ENCODE peak calls at places on chromosomes 2 and 18, in five cellular contexts. One of them, this sample, is unnamed.

GRCh38 chr2:191401287-191401686 is 156.1 kb downstream of the MYO1B start:
- DNase-seq in heart left ventricle: no peak
- DNase-seq in K562: no peak
- DNase-seq in endothelial cell of umbilical vein: no peak
- DNase-seq in uterus: no peak
- DNase-seq in this sample: no peak

GRCh38 chr2:120548627-120549026 is 187.0 kb upstream of the GLI2 start:
- DNase-seq in heart left ventricle: peak; percentile 60
- DNase-seq in K562: no peak
- DNase-seq in endothelial cell of umbilical vein: no peak
- DNase-seq in uterus: no peak
- DNase-seq in this sample: no peak

GRCh38 chr2:64288932-64289655 is 144.9 kb upstream of the PELI1 start:
- DNase-seq in heart left ventricle: no peak
- DNase-seq in K562: no peak
- DNase-seq in endothelial cell of umbilical vein: no peak
- DNase-seq in uterus: no peak
- DNase-seq in this sample: no peak

GRCh38 chr2:240077442-240077841 is 24.1 kb upstream of the OR6B3 start:
- DNase-seq in heart left ventricle: no peak
- DNase-seq in K562: no peak
- DNase-seq in endothelial cell of umbilical vein: no peak
- DNase-seq in uterus: no peak
- DNase-seq in this sample: no peak

GRCh38 chr2:64844087-64844486 is 145.1 kb upstream of the SLC1A4 start:
- DNase-seq in heart left ventricle: no peak
- DNase-seq in K562: peak; percentile 21
- DNase-seq in endothelial cell of umbilical vein: no peak
- DNase-seq in uterus: no peak
- DNase-seq in this sample: no peak

GRCh38 chr2:131056204-131056975 is 36.9 kb downstream of the FAM168B start:
- DNase-seq in heart left ventricle: no peak
- DNase-seq in K562: no peak
- DNase-seq in endothelial cell of umbilical vein: no peak
- DNase-seq in uterus: no peak
- DNase-seq in this sample: no peak

GRCh38 chr2:179139506-179139905 is 89.6 kb upstream of the CCDC141 start:
- DNase-seq in heart left ventricle: no peak
- DNase-seq in K562: no peak
- DNase-seq in endothelial cell of umbilical vein: no peak
- DNase-seq in uterus: no peak
- DNase-seq in this sample: no peak

GRCh38 chr2:19899853-19900525 is 1.8 kb downstream of the TTC32 start:
- DNase-seq in heart left ventricle: no peak
- DNase-seq in K562: no peak
- DNase-seq in endothelial cell of umbilical vein: peak; percentile 49
- DNase-seq in uterus: no peak
- DNase-seq in this sample: no peak

GRCh38 chr2:27723372-27724144 is 48.0 kb upstream of the MRPL33 start:
- DNase-seq in heart left ventricle: peak; percentile 78
- DNase-seq in K562: peak; percentile 67
- DNase-seq in endothelial cell of umbilical vein: peak; percentile 68
- DNase-seq in uterus: peak; percentile 66
- DNase-seq in this sample: no peak

GRCh38 chr2:101829018-101829396 is 131.5 kb downstream of the MAP4K4 start:
- DNase-seq in heart left ventricle: no peak
- DNase-seq in K562: no peak
- DNase-seq in endothelial cell of umbilical vein: no peak
- DNase-seq in uterus: no peak
- DNase-seq in this sample: no peak

GRCh38 chr18:24249716-24250115 is 110.9 kb downstream of the CABYR start:
- DNase-seq in heart left ventricle: no peak
- DNase-seq in K562: no peak
- DNase-seq in endothelial cell of umbilical vein: no peak
- DNase-seq in uterus: no peak
- DNase-seq in this sample: no peak

GRCh38 chr18:48777026-48777736 is 173.6 kb downstream of the SMAD7 start:
- DNase-seq in heart left ventricle: peak; percentile 64
- DNase-seq in K562: peak; percentile 72
- DNase-seq in endothelial cell of umbilical vein: peak; percentile 46
- DNase-seq in uterus: peak; percentile 53
- DNase-seq in this sample: peak; percentile 70

GRCh38 chr2:213296270-213296669 is 12.0 kb downstream of the SPAG16 start:
- DNase-seq in heart left ventricle: no peak
- DNase-seq in K562: no peak
- DNase-seq in endothelial cell of umbilical vein: no peak
- DNase-seq in uterus: no peak
- DNase-seq in this sample: no peak

GRCh38 chr18:48851563-48851962 is 99.2 kb downstream of the SMAD7 start:
- DNase-seq in heart left ventricle: peak; percentile 82
- DNase-seq in K562: no peak
- DNase-seq in endothelial cell of umbilical vein: no peak
- DNase-seq in uterus: no peak
- DNase-seq in this sample: no peak

GRCh38 chr18:33116376-33116775 is 324.1 kb downstream of the CCDC178 start:
- DNase-seq in heart left ventricle: no peak
- DNase-seq in K562: no peak
- DNase-seq in endothelial cell of umbilical vein: peak; percentile 87
- DNase-seq in uterus: no peak
- DNase-seq in this sample: no peak

GRCh38 chr2:16090650-16091575 is 150.6 kb downstream of the MYCN start:
- DNase-seq in heart left ventricle: no peak
- DNase-seq in K562: no peak
- DNase-seq in endothelial cell of umbilical vein: no peak
- DNase-seq in uterus: no peak
- DNase-seq in this sample: no peak

GRCh38 chr2:190578158-190579057 is 43.9 kb upstream of the NEMP2 start:
- DNase-seq in heart left ventricle: peak; percentile 45
- DNase-seq in K562: peak; percentile 16
- DNase-seq in endothelial cell of umbilical vein: no peak
- DNase-seq in uterus: peak; percentile 21
- DNase-seq in this sample: no peak

DNA sequence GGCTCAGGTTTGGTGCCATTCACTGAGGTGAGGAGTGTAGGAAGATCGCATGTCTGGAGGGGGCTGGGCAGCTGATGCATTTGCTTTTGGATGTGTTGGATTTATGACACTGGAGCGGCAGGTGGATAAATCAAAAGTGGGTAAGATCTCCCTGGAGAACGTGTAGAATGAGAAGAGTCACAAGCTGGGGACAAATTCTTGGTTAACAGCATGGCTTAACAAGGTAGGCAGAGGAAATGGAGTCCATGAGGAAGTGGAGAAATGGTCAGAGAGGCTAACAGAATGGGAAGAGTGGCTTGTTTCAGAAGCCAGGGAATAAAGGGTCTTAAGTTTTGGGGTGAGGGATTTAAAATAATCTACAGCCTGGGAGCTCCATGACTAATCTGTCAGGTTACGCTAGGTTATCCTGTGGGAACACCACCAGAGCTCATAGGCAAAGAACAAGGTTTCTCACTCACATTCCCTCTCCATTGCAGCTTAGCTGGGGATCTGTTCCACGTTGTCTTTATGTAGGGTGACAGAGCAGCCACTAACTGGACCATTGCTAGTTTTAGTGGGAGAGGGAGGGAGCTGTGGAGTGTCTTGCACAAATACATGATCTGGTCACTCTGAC is 12.8 kb downstream of the TSN start:
- DNase-seq in heart left ventricle: no peak
- DNase-seq in K562: no peak
- DNase-seq in endothelial cell of umbilical vein: no peak
- DNase-seq in uterus: no peak
- DNase-seq in this sample: no peak
- TF ChIP-seq POLR2A in heart left ventricle: no peak
- TF ChIP-seq POLR2A in K562: peak; percentile 64
- TF ChIP-seq POLR2A in endothelial cell of umbilical vein: no peak
- TF ChIP-seq POLR2A in uterus: no peak
- TF ChIP-seq POLR2A in this sample: no peak

DNA sequence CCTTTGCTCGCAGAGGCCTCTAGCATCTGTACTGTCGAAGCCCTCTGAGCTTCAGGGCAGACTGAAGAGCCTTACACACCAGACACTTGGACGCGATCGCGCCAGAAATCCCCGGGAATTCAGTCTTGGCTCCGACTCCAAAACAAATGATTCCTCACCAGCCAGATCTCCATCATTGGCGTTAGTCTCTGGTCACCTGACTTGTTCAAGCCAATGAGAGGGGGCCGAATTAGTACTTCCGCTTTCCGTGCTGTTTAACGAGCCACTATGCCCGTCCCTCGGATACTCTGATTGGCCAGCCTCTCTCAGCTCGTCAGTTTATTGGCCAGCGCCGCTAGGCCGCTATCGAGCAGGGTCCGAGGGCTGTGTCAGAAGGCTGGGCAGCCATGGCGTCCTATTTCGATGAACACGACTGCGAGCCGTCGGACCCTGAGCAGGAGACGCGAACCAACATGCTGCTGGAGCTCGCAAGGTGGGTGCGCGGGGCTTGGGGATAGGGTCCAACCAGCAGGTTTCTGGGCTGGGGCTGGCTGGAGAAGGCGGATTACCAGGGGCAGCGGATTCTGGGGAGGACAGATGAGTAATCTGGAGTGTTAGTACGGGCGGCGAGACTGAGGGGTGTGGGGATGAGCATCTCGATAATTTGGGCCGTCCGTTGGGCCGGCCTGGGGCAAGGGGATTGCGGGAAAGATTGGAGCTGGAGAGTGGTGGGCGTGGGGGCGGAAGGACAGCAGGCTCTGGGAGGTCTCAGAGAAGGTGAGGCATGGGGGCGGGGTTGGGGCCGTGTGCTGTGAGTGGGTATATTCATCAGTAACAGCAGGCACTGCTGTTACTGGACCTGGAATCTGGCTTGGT is at the start of gene RNF181:
- DNase-seq in heart left ventricle: peak; percentile 97
- DNase-seq in K562: peak; percentile 94
- DNase-seq in endothelial cell of umbilical vein: peak; percentile 99
- DNase-seq in uterus: peak; percentile 94
- DNase-seq in this sample: peak; percentile 95
- TF ChIP-seq POLR2A in heart left ventricle: peak; percentile 88
- TF ChIP-seq POLR2A in K562: peak; percentile 93
- TF ChIP-seq POLR2A in endothelial cell of umbilical vein: peak; percentile 90
- TF ChIP-seq POLR2A in uterus: peak; percentile 69
- TF ChIP-seq POLR2A in this sample: peak; percentile 73

GRCh38 chr18:35074581-35074980 is 33.4 kb downstream of the MAPRE2 start:
- DNase-seq in heart left ventricle: no peak
- DNase-seq in K562: no peak
- DNase-seq in endothelial cell of umbilical vein: peak; percentile 19
- DNase-seq in uterus: no peak
- DNase-seq in this sample: no peak

GRCh38 chr18:35073186-35074105 is 32.2 kb downstream of the MAPRE2 start:
- DNase-seq in heart left ventricle: no peak
- DNase-seq in K562: no peak
- DNase-seq in endothelial cell of umbilical vein: peak; percentile 85
- DNase-seq in uterus: no peak
- DNase-seq in this sample: no peak

GRCh38 chr18:35076126-35076525 is 34.9 kb downstream of the MAPRE2 start:
- DNase-seq in heart left ventricle: no peak
- DNase-seq in K562: no peak
- DNase-seq in endothelial cell of umbilical vein: no peak
- DNase-seq in uterus: no peak
- DNase-seq in this sample: no peak

GRCh38 chr18:35076556-35076955 is 35.3 kb downstream of the MAPRE2 start:
- DNase-seq in heart left ventricle: no peak
- DNase-seq in K562: no peak
- DNase-seq in endothelial cell of umbilical vein: peak; percentile 93
- DNase-seq in uterus: no peak
- DNase-seq in this sample: peak; percentile 19

DNA sequence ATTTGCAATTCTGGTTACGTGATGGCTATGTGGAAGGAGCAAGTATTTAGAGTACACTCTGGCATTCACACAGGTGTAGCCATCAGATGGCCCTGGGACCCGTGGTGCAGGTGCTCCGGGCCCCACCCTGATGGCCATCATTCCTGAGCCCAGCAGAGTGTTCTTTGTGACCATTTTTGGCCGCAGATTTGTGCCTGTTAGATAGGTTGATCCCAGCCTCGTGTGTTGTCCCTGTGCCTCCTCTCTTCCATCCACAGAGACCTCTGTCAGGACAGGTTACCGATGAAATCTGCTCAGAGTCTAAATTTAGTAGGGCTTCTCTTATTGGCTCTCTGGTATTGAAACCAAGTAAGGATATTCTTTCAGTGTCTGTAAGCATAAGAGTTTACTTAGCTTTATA is 33.9 kb downstream of the MAPRE2 start:
- DNase-seq in heart left ventricle: peak; percentile 39
- DNase-seq in K562: no peak
- DNase-seq in endothelial cell of umbilical vein: no peak
- DNase-seq in uterus: no peak
- DNase-seq in this sample: no peak
- TF ChIP-seq POLR2A in heart left ventricle: no peak
- TF ChIP-seq POLR2A in K562: no peak
- TF ChIP-seq POLR2A in endothelial cell of umbilical vein: no peak
- TF ChIP-seq POLR2A in uterus: no peak
- TF ChIP-seq POLR2A in this sample: no peak

GRCh38 chr2:201260302-201260800 is at the start of gene CASP8:
- DNase-seq in heart left ventricle: peak; percentile 28
- DNase-seq in K562: no peak
- DNase-seq in endothelial cell of umbilical vein: no peak
- DNase-seq in uterus: no peak
- DNase-seq in this sample: no peak
- TF ChIP-seq POLR2A in heart left ventricle: no peak
- TF ChIP-seq POLR2A in K562: peak; percentile 48
- TF ChIP-seq POLR2A in endothelial cell of umbilical vein: no peak
- TF ChIP-seq POLR2A in uterus: no peak
- TF ChIP-seq POLR2A in this sample: no peak

GRCh38 chr2:68252407-68253210 is at the start of gene PPP3R1:
- DNase-seq in heart left ventricle: peak; percentile 97
- DNase-seq in K562: peak; percentile 89
- DNase-seq in endothelial cell of umbilical vein: peak; percentile 97
- DNase-seq in uterus: peak; percentile 96
- DNase-seq in this sample: peak; percentile 80
- TF ChIP-seq POLR2A in heart left ventricle: peak; percentile 80
- TF ChIP-seq POLR2A in K562: peak; percentile 94
- TF ChIP-seq POLR2A in endothelial cell of umbilical vein: peak; percentile 91
- TF ChIP-seq POLR2A in uterus: peak; percentile 81
- TF ChIP-seq POLR2A in this sample: peak; percentile 97

DNA sequence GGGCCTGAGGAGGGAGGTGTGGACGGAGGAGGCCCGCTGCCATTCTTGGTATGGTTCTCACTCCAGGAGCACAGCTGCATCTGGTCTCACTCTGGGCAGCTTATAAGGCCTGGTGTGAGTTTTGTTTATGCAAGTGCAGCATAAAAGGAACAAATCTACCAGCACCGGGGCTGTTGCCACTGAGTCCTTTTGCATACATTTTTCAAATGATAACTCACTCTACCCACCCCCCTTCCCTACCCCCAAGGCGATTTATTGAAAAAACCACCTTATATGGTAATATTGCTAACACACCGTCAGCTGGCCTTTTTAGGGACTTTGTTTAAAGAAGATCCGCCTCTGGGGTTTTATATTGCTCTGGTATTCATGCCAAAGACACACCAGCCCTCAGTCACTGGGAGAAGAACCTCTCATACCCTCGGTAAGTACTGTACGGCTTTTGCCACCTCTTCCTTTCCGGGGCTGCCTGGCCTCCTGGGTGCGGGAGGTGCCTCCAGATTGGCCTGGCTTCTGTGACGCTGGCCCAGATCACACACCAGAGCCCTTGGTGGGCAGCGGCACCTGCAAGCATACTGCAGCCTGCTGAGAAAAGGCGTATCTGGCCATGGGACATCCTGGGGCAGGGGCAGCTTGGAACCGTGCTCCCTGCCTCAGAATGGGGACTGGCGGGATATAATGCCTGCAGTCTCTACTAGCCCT is at the start of gene ACTG2:
- DNase-seq in heart left ventricle: no peak
- DNase-seq in K562: no peak
- DNase-seq in endothelial cell of umbilical vein: no peak
- DNase-seq in uterus: peak; percentile 54
- DNase-seq in this sample: no peak
- TF ChIP-seq POLR2A in heart left ventricle: no peak
- TF ChIP-seq POLR2A in K562: no peak
- TF ChIP-seq POLR2A in endothelial cell of umbilical vein: no peak
- TF ChIP-seq POLR2A in uterus: no peak
- TF ChIP-seq POLR2A in this sample: no peak